ENCODE peak calls at places on chromosomes 3 and 15, in seven cellular contexts. One of them, this sample, is unnamed.

GRCh38 chr15:56442354-56442753 is 22.6 kb downstream of the MNS1 start:
- DNase-seq in fibroblast of the aortic adventitia: no peak
- DNase-seq in COR-L47: no peak
- DNase-seq in stimulated activated CD4-positive, alpha-beta T cell treated with anti-CD3 and anti-CD28 coated beads, Interleukin-12 subunit alpha, Interleukin-12 subunit beta, amount 100 ng/mL, for 4 hours: no peak
- DNase-seq in left ventricle myocardium superior: no peak
- DNase-seq in iris pigment epithelial cell: no peak
- DNase-seq in iPS DF 19.7: no peak
- DNase-seq in this sample: no peak

GRCh38 chr3:61521229-61521628 is 40.1 kb upstream of the PTPRG start:
- DNase-seq in fibroblast of the aortic adventitia: no peak
- DNase-seq in COR-L47: no peak
- DNase-seq in stimulated activated CD4-positive, alpha-beta T cell treated with anti-CD3 and anti-CD28 coated beads, Interleukin-12 subunit alpha, Interleukin-12 subunit beta, amount 100 ng/mL, for 4 hours: peak; percentile 4
- DNase-seq in left ventricle myocardium superior: no peak
- DNase-seq in iris pigment epithelial cell: no peak
- DNase-seq in iPS DF 19.7: no peak
- DNase-seq in this sample: no peak

GRCh38 chr3:111852540-111852939 is 6.5 kb upstream of the PHLDB2 start:
- DNase-seq in fibroblast of the aortic adventitia: peak; percentile 52
- DNase-seq in COR-L47: no peak
- DNase-seq in stimulated activated CD4-positive, alpha-beta T cell treated with anti-CD3 and anti-CD28 coated beads, Interleukin-12 subunit alpha, Interleukin-12 subunit beta, amount 100 ng/mL, for 4 hours: no peak
- DNase-seq in left ventricle myocardium superior: no peak
- DNase-seq in iris pigment epithelial cell: no peak
- DNase-seq in iPS DF 19.7: no peak
- DNase-seq in this sample: no peak

GRCh38 chr15:101773496-101774100 is 29.7 kb upstream of the OR4F6 start:
- DNase-seq in fibroblast of the aortic adventitia: no peak
- DNase-seq in COR-L47: peak; percentile 44
- DNase-seq in stimulated activated CD4-positive, alpha-beta T cell treated with anti-CD3 and anti-CD28 coated beads, Interleukin-12 subunit alpha, Interleukin-12 subunit beta, amount 100 ng/mL, for 4 hours: no peak
- DNase-seq in left ventricle myocardium superior: no peak
- DNase-seq in iris pigment epithelial cell: no peak
- DNase-seq in iPS DF 19.7: no peak
- DNase-seq in this sample: no peak

GRCh38 chr15:75720787-75721461 is 8.3 kb upstream of the CSPG4 start:
- DNase-seq in fibroblast of the aortic adventitia: no peak
- DNase-seq in COR-L47: peak; percentile 85
- DNase-seq in stimulated activated CD4-positive, alpha-beta T cell treated with anti-CD3 and anti-CD28 coated beads, Interleukin-12 subunit alpha, Interleukin-12 subunit beta, amount 100 ng/mL, for 4 hours: peak; percentile 17
- DNase-seq in left ventricle myocardium superior: peak; percentile 76
- DNase-seq in iris pigment epithelial cell: no peak
- DNase-seq in iPS DF 19.7: no peak
- DNase-seq in this sample: peak; percentile 98

GRCh38 chr15:33154366-33155166 is 39.9 kb downstream of the FMN1 start:
- DNase-seq in fibroblast of the aortic adventitia: no peak
- DNase-seq in COR-L47: no peak
- DNase-seq in stimulated activated CD4-positive, alpha-beta T cell treated with anti-CD3 and anti-CD28 coated beads, Interleukin-12 subunit alpha, Interleukin-12 subunit beta, amount 100 ng/mL, for 4 hours: no peak
- DNase-seq in left ventricle myocardium superior: peak; percentile 32
- DNase-seq in iris pigment epithelial cell: peak; percentile 58
- DNase-seq in iPS DF 19.7: no peak
- DNase-seq in this sample: no peak

GRCh38 chr15:100140527-100141303 is 201.1 kb downstream of the ADAMTS17 start:
- DNase-seq in fibroblast of the aortic adventitia: no peak
- DNase-seq in COR-L47: no peak
- DNase-seq in stimulated activated CD4-positive, alpha-beta T cell treated with anti-CD3 and anti-CD28 coated beads, Interleukin-12 subunit alpha, Interleukin-12 subunit beta, amount 100 ng/mL, for 4 hours: no peak
- DNase-seq in left ventricle myocardium superior: no peak
- DNase-seq in iris pigment epithelial cell: no peak
- DNase-seq in iPS DF 19.7: no peak
- DNase-seq in this sample: no peak

GRCh38 chr3:12471228-12471627 is 13.1 kb upstream of the TSEN2 start:
- DNase-seq in fibroblast of the aortic adventitia: no peak
- DNase-seq in COR-L47: no peak
- DNase-seq in stimulated activated CD4-positive, alpha-beta T cell treated with anti-CD3 and anti-CD28 coated beads, Interleukin-12 subunit alpha, Interleukin-12 subunit beta, amount 100 ng/mL, for 4 hours: peak; percentile 51
- DNase-seq in left ventricle myocardium superior: no peak
- DNase-seq in iris pigment epithelial cell: no peak
- DNase-seq in iPS DF 19.7: no peak
- DNase-seq in this sample: no peak

GRCh38 chr15:74957301-74958035 is 896 bp upstream of the RPP25 start:
- DNase-seq in fibroblast of the aortic adventitia: peak; percentile 24
- DNase-seq in COR-L47: no peak
- DNase-seq in stimulated activated CD4-positive, alpha-beta T cell treated with anti-CD3 and anti-CD28 coated beads, Interleukin-12 subunit alpha, Interleukin-12 subunit beta, amount 100 ng/mL, for 4 hours: no peak
- DNase-seq in left ventricle myocardium superior: peak; percentile 78
- DNase-seq in iris pigment epithelial cell: no peak
- DNase-seq in iPS DF 19.7: no peak
- DNase-seq in this sample: peak; percentile 49

GRCh38 chr3:71497367-71497925 is 86.1 kb downstream of the FOXP1 start:
- DNase-seq in fibroblast of the aortic adventitia: no peak
- DNase-seq in COR-L47: no peak
- DNase-seq in stimulated activated CD4-positive, alpha-beta T cell treated with anti-CD3 and anti-CD28 coated beads, Interleukin-12 subunit alpha, Interleukin-12 subunit beta, amount 100 ng/mL, for 4 hours: no peak
- DNase-seq in left ventricle myocardium superior: no peak
- DNase-seq in iris pigment epithelial cell: no peak
- DNase-seq in iPS DF 19.7: no peak
- DNase-seq in this sample: peak; percentile 3

This sample was measured in NCI-H524.